ENCODE peak calls at places on chromosomes 3 and 15, in six cellular contexts. L is CD8-positive, alpha-beta T cell; N is fibroblast of lung; H is neural progenitor cell; I is heart right ventricle; Z is ovary. G is an unnamed sample. For H3K27me3, the result is how much of the 10 kb centered on the place peaks cover.

GRCh38 chr15:31179683-31180082 is 78.2 kb upstream of the TRPM1 start:
- DNase-seq in N (no peak), I (no peak), L (no peak), Z (no peak), H (no peak), G (no peak)

GRCh38 chr3:165185707-165186327 is 10.4 kb downstream of the SLITRK3 start:
- DNase-seq in L (no peak), N (peak), Z (no peak), H (peak), I (no peak), G (peak)

GRCh38 chr15:56619881-56620280 is 113.4 kb downstream of the ZNF280D start:
- DNase-seq in L (no peak), N (no peak), Z (no peak), H (no peak), I (no peak), G (no peak)

GRCh38 chr15:39195988-39196486 is 384.8 kb upstream of the THBS1 start:
- DNase-seq in L (no peak), Z (no peak), H (no peak), I (no peak), N (peak), G (peak)

GRCh38 chr3:178513539-178514410 is 22.5 kb upstream of the KCNMB2 start:
- DNase-seq in L (no peak), I (no peak), N (peak), H (no peak), Z (peak), G (no peak)

GRCh38 chr15:48041454-48041853 is 79.3 kb upstream of the SLC24A5 start:
- DNase-seq in L (no peak), I (no peak), H (no peak), Z (no peak), N (no peak), G (no peak)

GRCh38 chr3:78728406-78729145 is 1039.2 kb downstream of the ROBO1 start:
- DNase-seq in L (no peak), Z (peak), I (peak), H (peak), N (peak), G (no peak)

GRCh38 chr3:191987951-191988350 is 527.0 kb downstream of the PYDC2 start:
- DNase-seq in L (no peak), Z (no peak), H (no peak), N (no peak), I (no peak), G (no peak)

GRCh38 chr3:18080198-18080689 is 337.8 kb upstream of the TBC1D5 start:
- DNase-seq in Z (no peak), H (no peak), L (no peak), I (no peak), N (peak), G (no peak)

GRCh38 chr3:133038731-133039398 is 674 bp downstream of the TMEM108 start:
- DNase-seq in Z (no peak), L (no peak), N (no peak), H (peak), I (peak), G (no peak)

GRCh38 chr3:133038089-133038730 is at the start of gene TMEM108:
- DNase-seq in I (peak), N (peak), Z (no peak), H (peak), L (no peak), G (no peak)

GRCh38 chr3:133040696-133041523 is 2.7 kb downstream of the TMEM108 start:
- DNase-seq in H (peak), I (peak), L (no peak), Z (no peak), N (peak), G (peak)

GRCh38 chr3:133041524-133041829 is 3.3 kb downstream of the TMEM108 start:
- DNase-seq in I (no peak), N (no peak), L (no peak), H (no peak), Z (no peak), G (no peak)

GRCh38 chr3:133037440-133037839 is 751 bp upstream of the TMEM108 start:
- DNase-seq in Z (no peak), L (no peak), I (peak), H (no peak), N (no peak), G (no peak)
- H3K27me3 ChIP-seq in Z (under half), L (under half), I (under half), H (under half), N (under half), G (half or more)

DNA sequence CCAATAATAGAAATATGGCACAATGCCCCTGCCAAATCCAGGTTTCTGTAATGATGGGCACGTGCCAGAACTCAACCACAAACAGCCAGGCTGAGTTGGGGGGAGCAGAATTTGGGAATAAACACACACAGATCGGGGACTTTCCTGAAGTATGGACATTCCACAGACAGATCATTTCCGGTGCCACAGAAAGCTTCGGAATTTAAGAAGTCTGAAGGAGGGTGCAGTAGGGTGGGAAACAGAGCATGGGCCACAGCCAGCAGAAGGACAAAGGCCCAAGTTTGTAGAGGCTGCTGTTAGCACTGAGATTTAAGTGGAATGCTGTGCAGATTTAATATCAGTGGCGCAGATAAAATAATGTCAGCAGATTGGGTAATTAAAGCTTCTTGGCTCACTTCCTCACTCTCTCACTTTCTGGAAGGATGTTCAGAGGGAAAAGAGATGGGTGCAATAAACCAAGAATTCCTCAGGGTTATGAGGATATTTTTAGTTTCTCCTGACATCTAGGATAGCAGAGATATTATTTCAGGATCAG is 67.4 kb downstream of the MYLK start:
- DNase-seq in H (no peak), Z (no peak), N (peak), L (no peak), I (no peak), G (no peak)
- H3K27ac ChIP-seq in H (no peak), Z (no peak), N (peak), L (no peak), I (no peak), G (no peak)

GRCh38 chr3:122183893-122184590 is 574 bp downstream of the CASR start:
- DNase-seq in I (no peak), L (no peak), N (no peak), Z (no peak), H (peak), G (no peak)
- H3K27me3 ChIP-seq in I (under half), L (under half), N (under half), Z (under half), H (half or more), G (under half)

GRCh38 chr3:31106912-31107311 is 212.5 kb upstream of the GADL1 start:
- DNase-seq in Z (no peak), H (no peak), L (no peak), N (no peak), I (no peak), G (no peak)
- H3K27ac ChIP-seq in Z (no peak), H (no peak), L (no peak), N (no peak), I (no peak), G (no peak)

G was measured in PC-9.